ENCODE peak calls at places on chromosomes 3 and 15, in eight cellular contexts. D, L, Z, S, J, U, T and E are unnamed samples. For H3K9me3, the result is how much of the 10 kb centered on the place peaks cover.

GRCh38 chr3:69410301-69410700 is 24.4 kb upstream of the FRMD4B start:
- DNase-seq in U (peak), T (peak), J (peak), L (peak), S (peak), D (peak), Z (peak), E (no peak)

GRCh38 chr3:13659221-13659969 is 110.5 kb downstream of the FBLN2 start:
- DNase-seq in L (no peak), T (no peak), U (no peak), S (no peak), D (no peak), J (no peak), Z (no peak), E (no peak)

GRCh38 chr3:174089592-174089991 is 692.0 kb downstream of the NLGN1 start:
- DNase-seq in S (no peak), U (no peak), L (no peak), Z (no peak), J (no peak), T (no peak), D (no peak), E (no peak)

GRCh38 chr3:188720636-188721035 is 451.1 kb upstream of the TPRG1 start:
- DNase-seq in L (no peak), D (no peak), S (peak), Z (no peak), U (no peak), J (no peak), T (no peak), E (no peak)

GRCh38 chr15:100116416-100117190 is 225.2 kb downstream of the ADAMTS17 start:
- DNase-seq in Z (no peak), T (peak), S (no peak), D (no peak), L (no peak), U (no peak), J (no peak), E (no peak)

GRCh38 chr3:36774072-36774471 is 9.7 kb upstream of the DCLK3 start:
- DNase-seq in T (no peak), D (no peak), S (no peak), U (no peak), L (no peak), Z (no peak), J (no peak), E (no peak)

GRCh38 chr3:108453541-108454057 is 56.8 kb downstream of the MYH15 start:
- DNase-seq in T (no peak), J (no peak), S (no peak), L (no peak), D (no peak), U (no peak), Z (no peak), E (no peak)

GRCh38 chr15:93378547-93378946 is 289.5 kb upstream of the RGMA start:
- DNase-seq in L (peak), J (no peak), T (no peak), D (no peak), Z (no peak), U (no peak), S (no peak), E (no peak)

GRCh38 chr3:42544492-42545283 is 37.1 kb downstream of the SEC22C start:
- DNase-seq in D (no peak), J (peak), U (peak), S (peak), Z (no peak), T (no peak), L (peak), E (no peak)

GRCh38 chr3:156816091-156816793 is 9.9 kb upstream of the LEKR1 start:
- DNase-seq in S (peak), J (peak), L (peak), T (peak), U (peak), D (peak), Z (peak), E (no peak)

GRCh38 chr3:18808423-18808822 is 339.9 kb upstream of the KCNH8 start:
- DNase-seq in T (no peak), L (no peak), J (no peak), Z (no peak), U (no peak), S (no peak), D (no peak), E (no peak)

GRCh38 chr15:63243101-63243500 is 34.3 kb upstream of the APH1B start:
- DNase-seq in Z (no peak), U (no peak), J (no peak), S (no peak), D (no peak), L (peak), T (peak), E (no peak)

GRCh38 chr3:72265250-72265649 is 480.3 kb upstream of the PROK2 start:
- DNase-seq in L (no peak), T (no peak), Z (no peak), D (peak), J (no peak), U (peak), S (no peak), E (no peak)

GRCh38 chr3:72261566-72262564 is 476.9 kb upstream of the PROK2 start:
- DNase-seq in Z (no peak), L (no peak), T (no peak), S (no peak), J (no peak), D (no peak), U (no peak), E (no peak)

GRCh38 chr3:72263223-72264015 is 478.5 kb upstream of the PROK2 start:
- DNase-seq in J (no peak), T (no peak), U (no peak), S (no peak), D (no peak), L (no peak), Z (no peak), E (no peak)

GRCh38 chr3:72260590-72260914 is 475.6 kb upstream of the PROK2 start:
- DNase-seq in T (no peak), Z (no peak), L (no peak), J (no peak), S (no peak), D (no peak), U (no peak), E (no peak)

GRCh38 chr3:72262707-72263106 is 477.8 kb upstream of the PROK2 start:
- DNase-seq in T (no peak), J (no peak), L (no peak), U (no peak), S (no peak), D (no peak), Z (no peak), E (no peak)
- H3K4me3 ChIP-seq in T (no peak), J (no peak), L (no peak), U (no peak), S (no peak), D (no peak), Z (no peak), E (no peak)

DNA sequence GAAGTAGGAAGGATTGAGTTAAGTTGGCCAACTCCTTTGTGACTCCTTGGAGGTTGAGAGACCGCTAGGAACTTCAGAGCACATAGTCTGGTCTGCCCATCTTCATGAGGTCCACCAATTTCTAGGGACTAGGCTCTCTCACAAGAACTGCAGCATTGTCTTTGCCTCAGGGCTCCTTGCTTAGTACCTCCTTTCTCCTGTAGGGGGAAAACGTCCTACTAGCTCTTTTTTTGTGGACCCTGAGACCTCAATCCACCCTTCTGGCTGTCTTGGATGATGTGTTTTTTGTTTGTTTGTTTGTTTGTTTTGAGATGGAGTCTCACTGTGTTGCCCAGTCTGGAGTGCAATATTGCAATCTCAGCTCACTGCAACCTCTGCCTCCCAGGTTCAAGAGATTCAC is 21.6 kb downstream of the REC114 start:
- DNase-seq in Z (no peak), D (peak), T (no peak), S (no peak), U (no peak), L (no peak), J (no peak), E (no peak)
- TF ChIP-seq CTCF in Z (no peak), D (peak), T (no peak), S (peak), U (peak), L (no peak), J (no peak), E (peak)

DNA sequence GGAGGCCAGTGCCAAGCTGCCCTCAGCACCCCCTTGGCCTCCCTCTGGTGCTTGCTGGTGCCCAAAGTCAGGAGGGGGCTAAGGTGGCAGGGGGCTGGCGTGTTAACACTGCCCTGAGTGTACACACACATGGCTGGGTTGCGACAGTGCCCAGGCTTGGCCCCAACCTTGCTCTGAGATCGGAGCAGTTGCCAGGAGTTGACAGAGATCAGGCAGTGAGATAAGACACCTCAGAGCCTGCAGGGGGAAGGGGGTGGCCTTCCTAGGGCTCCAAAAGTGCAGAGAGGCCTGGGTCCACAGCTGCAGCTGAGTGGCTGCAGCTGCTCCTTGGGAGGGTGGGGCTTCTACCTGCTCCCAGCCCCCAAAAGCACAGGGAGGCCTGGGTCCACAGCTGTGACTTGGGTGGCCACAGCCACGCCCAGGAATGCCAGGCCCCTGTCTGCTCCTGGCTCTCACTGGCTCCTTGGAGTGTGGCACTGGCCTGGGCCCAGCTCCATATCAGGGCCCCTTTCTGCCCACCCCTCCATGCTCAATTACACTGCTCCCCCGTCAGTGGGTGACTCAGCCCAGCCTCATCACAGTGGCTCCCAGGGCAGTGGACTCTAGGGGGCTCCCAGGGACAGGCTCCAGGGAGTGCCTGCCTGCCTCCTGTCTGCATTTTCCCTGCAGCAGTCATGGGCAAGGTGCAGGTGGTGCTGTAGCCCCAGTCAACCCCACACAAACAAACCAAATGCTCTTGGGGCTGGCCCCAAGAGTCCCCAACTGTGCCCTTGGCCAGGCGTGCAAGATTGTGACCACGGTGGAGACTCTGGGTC is 56.4 kb upstream of the C15orf39 start:
- DNase-seq in U (no peak), D (no peak), J (no peak), S (no peak), L (no peak), Z (no peak), T (no peak), E (no peak)
- H3K9me3 ChIP-seq in U (under half), D (under half), J (under half), S (under half), L (under half), Z (under half), T (under half), E (half or more)

DNA sequence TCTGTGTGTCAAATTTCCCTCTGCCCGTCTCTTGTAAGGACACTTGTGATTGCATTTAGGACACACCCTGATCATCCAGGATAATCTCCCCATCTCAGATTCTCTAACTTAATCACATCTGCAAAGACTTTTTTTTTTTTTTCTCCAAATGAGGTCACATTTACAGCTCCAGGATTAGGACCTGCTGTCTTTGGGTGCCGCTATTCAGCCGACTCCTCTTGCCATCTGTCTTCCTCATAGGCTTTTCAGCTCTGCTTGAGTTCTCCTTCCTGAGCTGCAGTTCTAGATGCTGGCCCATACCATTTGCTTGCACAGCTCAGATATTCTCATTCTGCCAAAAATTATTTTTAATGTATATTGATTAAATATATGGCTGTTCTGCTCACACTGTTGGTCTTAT is 94.3 kb upstream of the TLE3 start:
- DNase-seq in L (no peak), D (no peak), J (no peak), Z (no peak), U (no peak), T (no peak), S (no peak), E (no peak)
- H3K4me3 ChIP-seq in L (no peak), D (no peak), J (no peak), Z (no peak), U (no peak), T (no peak), S (no peak), E (no peak)

GRCh38 chr3:142975316-142975995 is 12.0 kb upstream of the PAQR9 start:
- DNase-seq in T (no peak), U (no peak), D (no peak), S (no peak), J (no peak), L (no peak), Z (no peak), E (no peak)
- TF ChIP-seq CTCF in T (no peak), U (no peak), D (peak), S (no peak), J (peak), L (no peak), Z (no peak), E (no peak)

GRCh38 chr3:11288786-11289637 is 16.8 kb downstream of the ATG7 start:
- DNase-seq in U (no peak), D (no peak), S (peak), L (no peak), J (peak), Z (no peak), T (no peak), E (peak)
- H3K9me3 ChIP-seq in U (under half), D (under half), S (under half), L (under half), J (under half), Z (under half), T (under half), E (under half)